ENCODE peak calls at places on chromosomes 1 and 21, in six cellular contexts. D is AG04450, S is IMR-90, L is bronchial epithelial cell, Z is fibroblast of pulmonary artery, Y is endodermal cell. U is an unnamed sample.

GRCh38 chr1:89672489-89673183 is 39.7 kb downstream of the LRRC8C start:
- DNase-seq in D (no peak), S (peak; percentile 65), L (peak; percentile 47), Z (peak; percentile 33), Y (no peak), U (peak; percentile 37)

GRCh38 chr1:84141177-84142003 is 2.7 kb upstream of the PRKACB start:
- DNase-seq in D (no peak), S (peak; percentile 40), L (peak; percentile 27), Z (peak; percentile 54), Y (no peak), U (peak; percentile 33)

GRCh38 chr21:46079357-46080170 is 18.3 kb upstream of the COL6A2 start:
- DNase-seq in D (peak; percentile 80), S (peak; percentile 96), L (no peak), Z (peak; percentile 62), Y (peak; percentile 42), U (peak; percentile 98)

GRCh38 chr1:7678491-7679158 is 92.5 kb upstream of the VAMP3 start:
- DNase-seq in D (no peak), S (no peak), L (no peak), Z (no peak), Y (no peak), U (no peak)

GRCh38 chr1:109783436-109783835 is 19.7 kb upstream of the EPS8L3 start:
- DNase-seq in D (no peak), S (peak; percentile 76), L (peak; percentile 89), Z (peak; percentile 78), Y (peak; percentile 86), U (peak; percentile 74)

GRCh38 chr1:203342192-203342940 is 8.6 kb downstream of the FMOD start:
- DNase-seq in D (no peak), S (peak; percentile 38), L (peak; percentile 35), Z (peak; percentile 49), Y (peak; percentile 94), U (peak; percentile 40)

GRCh38 chr1:186188004-186188539 is 187.0 kb downstream of the TPR start:
- DNase-seq in D (peak; percentile 47), S (peak; percentile 94), L (peak; percentile 99), Z (peak; percentile 71), Y (no peak), U (peak; percentile 96)

GRCh38 chr1:220521755-220522154 is 6.2 kb upstream of the MARK1 start:
- DNase-seq in D (no peak), S (no peak), L (peak; percentile 84), Z (no peak), Y (no peak), U (no peak)

GRCh38 chr1:39679821-39680220 is 7.9 kb upstream of the NT5C1A start:
- DNase-seq in D (no peak), S (no peak), L (no peak), Z (no peak), Y (no peak), U (no peak)

GRCh38 chr1:119646521-119647227 is 1.4 kb downstream of the ZNF697 start:
- DNase-seq in D (no peak), S (peak; percentile 87), L (peak; percentile 61), Z (peak; percentile 67), Y (no peak), U (peak; percentile 92)

GRCh38 chr1:27536004-27536757 is 46.2 kb upstream of the WASF2 start:
- DNase-seq in D (no peak), S (no peak), L (no peak), Z (no peak), Y (no peak), U (no peak)

GRCh38 chr1:27535386-27535785 is 45.4 kb upstream of the WASF2 start:
- DNase-seq in D (no peak), S (no peak), L (peak; percentile 29), Z (no peak), Y (no peak), U (no peak)

GRCh38 chr1:27538793-27539192 is 48.8 kb upstream of the WASF2 start:
- DNase-seq in D (peak; percentile 44), S (peak; percentile 78), L (peak; percentile 47), Z (peak; percentile 45), Y (no peak), U (peak; percentile 78)

GRCh38 chr1:27539901-27540861 is 50.2 kb upstream of the WASF2 start:
- DNase-seq in D (no peak), S (peak; percentile 75), L (peak; percentile 92), Z (peak; percentile 53), Y (no peak), U (peak; percentile 78)

DNA sequence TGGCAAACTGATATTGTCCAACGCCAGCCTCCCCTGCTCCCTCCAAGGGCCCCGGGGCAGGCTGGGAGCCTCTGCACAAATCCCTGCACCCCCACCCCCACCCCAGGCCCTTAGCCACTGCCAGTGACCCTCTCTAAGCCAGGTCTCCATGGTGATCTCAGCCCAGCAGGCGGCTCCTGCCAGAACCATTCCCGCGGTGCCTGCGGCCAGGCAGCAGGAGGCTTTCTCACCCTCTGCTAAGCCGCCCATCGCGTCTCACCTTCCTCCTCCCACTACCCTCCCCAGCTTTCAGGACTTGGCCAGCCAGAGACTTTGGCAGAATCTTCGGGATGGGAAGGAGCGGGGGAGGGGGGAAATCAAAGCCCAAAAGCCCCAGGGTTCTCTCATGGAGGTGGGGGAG is 46.8 kb upstream of the WASF2 start:
- DNase-seq in D (peak; percentile 46), S (peak; percentile 82), L (peak; percentile 25), Z (peak; percentile 76), Y (peak; percentile 93), U (peak; percentile 77)
- H3K4me3 ChIP-seq in D (no peak overlapping the region), S (no peak overlapping the region), L (no peak overlapping the region), Z (no peak overlapping the region), Y (no peak overlapping the region), U (no peak overlapping the region)

GRCh38 chr1:246582301-246583055 is 16.2 kb downstream of the CNST start:
- DNase-seq in D (no peak), S (no peak), L (no peak), Z (no peak), Y (no peak), U (no peak)

GRCh38 chr1:246579818-246580217 is 13.6 kb downstream of the CNST start:
- DNase-seq in D (no peak), S (no peak), L (no peak), Z (no peak), Y (no peak), U (no peak)

GRCh38 chr1:246577720-246578106 is 11.5 kb downstream of the CNST start:
- DNase-seq in D (no peak), S (peak; percentile 38), L (no peak), Z (no peak), Y (no peak), U (no peak)

GRCh38 chr1:246583056-246583440 is 16.8 kb downstream of the CNST start:
- DNase-seq in D (no peak), S (no peak), L (no peak), Z (no peak), Y (no peak), U (no peak)

DNA sequence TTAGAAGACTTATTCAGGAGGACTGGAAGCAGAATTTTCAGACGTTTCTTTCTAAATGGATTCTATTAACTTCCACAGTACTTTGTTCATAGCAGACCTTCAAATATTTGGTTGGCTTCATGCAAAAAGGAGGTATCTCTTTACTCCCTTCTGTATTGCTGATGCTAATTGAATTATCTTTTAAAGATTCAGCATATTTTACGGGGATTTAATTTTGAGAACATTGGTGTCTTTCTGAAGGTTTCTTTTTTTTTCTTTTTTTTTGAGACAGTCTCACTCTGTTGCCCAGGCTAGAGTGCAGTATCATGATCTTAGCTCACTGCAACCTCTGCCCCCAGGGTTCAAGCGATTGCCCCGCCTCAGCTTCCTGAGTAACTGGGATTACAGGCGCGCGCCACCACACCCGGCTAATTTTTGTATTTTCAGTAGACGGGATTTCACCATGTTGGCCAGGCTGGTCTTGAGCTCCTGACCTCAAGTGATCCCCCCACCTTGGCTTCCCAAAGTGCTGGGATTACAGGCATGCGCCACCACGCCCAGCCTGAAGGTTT is 14.3 kb downstream of the CNST start:
- DNase-seq in D (no peak), S (no peak), L (no peak), Z (no peak), Y (no peak), U (no peak)
- TF ChIP-seq CTCF in D (no peak), S (no peak), L (no peak), Z (no peak), Y (no peak), U (no peak)

GRCh38 chr1:20731057-20731991 is 1.2 kb downstream of the SH2D5 start:
- DNase-seq in D (no peak), S (no peak), L (no peak), Z (no peak), Y (peak; percentile 61), U (no peak)

GRCh38 chr1:20730690-20731056 is 1.8 kb downstream of the SH2D5 start:
- DNase-seq in D (no peak), S (no peak), L (no peak), Z (no peak), Y (peak; percentile 62), U (no peak)

GRCh38 chr1:20732071-20732587 is 374 bp downstream of the SH2D5 start:
- DNase-seq in D (peak; percentile 44), S (peak; percentile 81), L (peak; percentile 67), Z (peak; percentile 57), Y (peak; percentile 94), U (peak; percentile 55)

GRCh38 chr1:20733361-20733975 is 965 bp upstream of the SH2D5 start:
- DNase-seq in D (no peak), S (no peak), L (no peak), Z (no peak), Y (no peak), U (no peak)

DNA sequence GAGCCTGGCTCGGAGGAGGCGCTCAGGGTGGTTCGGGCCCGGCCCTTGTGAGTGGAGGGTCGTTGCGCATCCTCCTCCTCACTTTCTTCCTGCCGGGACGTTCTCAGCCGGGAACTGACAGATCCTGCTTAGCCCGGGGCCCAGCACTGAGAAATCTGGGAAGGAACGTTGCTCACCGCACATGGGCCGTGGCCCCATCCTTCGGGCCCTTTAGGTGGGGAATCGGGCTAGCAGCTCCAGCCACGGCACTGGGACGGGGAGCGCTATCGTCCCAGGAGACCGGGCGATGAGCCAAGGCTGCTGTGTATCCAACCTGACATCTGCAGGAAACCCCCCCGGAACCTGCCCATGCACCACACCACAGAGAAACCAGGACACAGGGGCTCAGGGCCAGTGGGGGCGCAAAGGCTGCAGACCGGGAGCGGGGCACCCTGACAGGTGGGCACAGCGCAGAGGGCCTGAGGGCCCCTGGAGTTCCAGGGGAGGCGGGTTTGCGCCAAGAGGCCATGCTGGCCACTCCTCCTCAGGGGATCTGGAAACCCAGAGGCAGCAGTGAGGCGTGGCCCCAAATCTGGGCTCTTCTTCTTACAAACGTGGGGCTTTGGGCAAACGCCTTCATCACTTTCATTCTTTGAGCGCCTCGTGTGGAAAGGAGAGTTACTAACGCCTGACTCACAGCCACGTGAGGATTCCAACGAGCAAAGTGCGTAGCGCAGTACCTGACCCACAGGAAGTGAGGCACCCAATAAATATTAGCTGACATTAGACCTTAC is at the start of gene SH2D5:
- DNase-seq in D (peak; percentile 95), S (peak; percentile 99), L (peak; percentile 99), Z (peak; percentile 97), Y (peak; percentile 89), U (peak; percentile 96)
- H3K4me3 ChIP-seq in D (peak within 1 kb of the TSS; percentile 68), S (peak within 1 kb of the TSS; percentile 60), L (peak within 1 kb of the TSS; percentile 72), Z (peak within 1 kb of the TSS; percentile 62), Y (peak within 1 kb of the TSS; percentile 84), U (peak within 1 kb of the TSS; percentile 61)

GRCh38 chr1:26543444-26543835 is 13.9 kb downstream of the RPS6KA1 start:
- DNase-seq in D (no peak), S (no peak), L (no peak), Z (no peak), Y (no peak), U (no peak)

GRCh38 chr1:26541816-26542711 is 12.5 kb downstream of the RPS6KA1 start:
- DNase-seq in D (peak; percentile 21), S (peak; percentile 78), L (peak; percentile 96), Z (peak; percentile 97), Y (peak; percentile 91), U (peak; percentile 81)

GRCh38 chr1:26544156-26544555 is 14.6 kb downstream of the RPS6KA1 start:
- DNase-seq in D (no peak), S (no peak), L (no peak), Z (no peak), Y (no peak), U (no peak)

GRCh38 chr1:26541431-26541815 is 11.9 kb downstream of the RPS6KA1 start:
- DNase-seq in D (no peak), S (no peak), L (no peak), Z (no peak), Y (no peak), U (no peak)

GRCh38 chr1:26542781-26543443 is 13.4 kb downstream of the RPS6KA1 start:
- DNase-seq in D (no peak), S (no peak), L (no peak), Z (no peak), Y (no peak), U (no peak)
- TF ChIP-seq CTCF in D (no peak), S (no peak), L (no peak), Z (no peak), Y (no peak), U (no peak)